ENCODE peak calls at places on chromosomes 3 and 15, in eight cellular contexts. One of them, this sample, is unnamed.

GRCh38 chr15:82805994-82806406 is at the start of gene FSD2:
- DNase-seq in mesenchymal stem cell: peak; percentile 11
- DNase-seq in fibroblast of lung: no peak
- DNase-seq in GM23338: no peak
- DNase-seq in GM23248: no peak
- DNase-seq in DND-41: no peak
- DNase-seq in MM.1S: peak; percentile 91
- DNase-seq in neuronal stem cell: no peak
- DNase-seq in this sample: no peak

GRCh38 chr3:6223572-6223971 is 637.3 kb upstream of the GRM7 start:
- DNase-seq in mesenchymal stem cell: no peak
- DNase-seq in fibroblast of lung: no peak
- DNase-seq in neuronal stem cell: no peak
- DNase-seq in DND-41: no peak
- DNase-seq in GM23248: no peak
- DNase-seq in GM23338: no peak
- DNase-seq in MM.1S: no peak
- DNase-seq in this sample: no peak

GRCh38 chr3:99789322-99789721 is 28.3 kb upstream of the CMSS1 start:
- DNase-seq in GM23338: peak; percentile 51
- DNase-seq in neuronal stem cell: peak; percentile 5
- DNase-seq in GM23248: peak; percentile 82
- DNase-seq in MM.1S: peak; percentile 48
- DNase-seq in DND-41: peak; percentile 18
- DNase-seq in mesenchymal stem cell: peak; percentile 68
- DNase-seq in fibroblast of lung: peak; percentile 81
- DNase-seq in this sample: peak; percentile 46

GRCh38 chr15:31065824-31066223 is 35.7 kb downstream of the TRPM1 start:
- DNase-seq in GM23248: no peak
- DNase-seq in fibroblast of lung: no peak
- DNase-seq in MM.1S: no peak
- DNase-seq in GM23338: no peak
- DNase-seq in neuronal stem cell: no peak
- DNase-seq in DND-41: no peak
- DNase-seq in mesenchymal stem cell: no peak
- DNase-seq in this sample: no peak

GRCh38 chr3:66181764-66182163 is 39.0 kb upstream of the SLC25A26 start:
- DNase-seq in GM23338: no peak
- DNase-seq in MM.1S: no peak
- DNase-seq in fibroblast of lung: no peak
- DNase-seq in GM23248: no peak
- DNase-seq in mesenchymal stem cell: no peak
- DNase-seq in DND-41: no peak
- DNase-seq in neuronal stem cell: no peak
- DNase-seq in this sample: no peak

GRCh38 chr15:69719527-69719926 is 266.9 kb downstream of the RPLP1 start:
- DNase-seq in DND-41: no peak
- DNase-seq in fibroblast of lung: no peak
- DNase-seq in GM23248: no peak
- DNase-seq in MM.1S: no peak
- DNase-seq in mesenchymal stem cell: peak; percentile 31
- DNase-seq in neuronal stem cell: no peak
- DNase-seq in GM23338: no peak
- DNase-seq in this sample: no peak

GRCh38 chr3:126549861-126550487 is 8.8 kb downstream of the C3orf22 start:
- DNase-seq in mesenchymal stem cell: no peak
- DNase-seq in GM23338: no peak
- DNase-seq in fibroblast of lung: no peak
- DNase-seq in DND-41: peak; percentile 3
- DNase-seq in GM23248: no peak
- DNase-seq in neuronal stem cell: no peak
- DNase-seq in MM.1S: no peak
- DNase-seq in this sample: no peak

GRCh38 chr3:98670020-98670419 is 76.6 kb upstream of the CPOX start:
- DNase-seq in mesenchymal stem cell: no peak
- DNase-seq in MM.1S: no peak
- DNase-seq in fibroblast of lung: no peak
- DNase-seq in GM23338: no peak
- DNase-seq in neuronal stem cell: no peak
- DNase-seq in DND-41: no peak
- DNase-seq in GM23248: no peak
- DNase-seq in this sample: no peak

GRCh38 chr15:47876986-47877385 is 159.7 kb downstream of the SEMA6D start:
- DNase-seq in GM23248: no peak
- DNase-seq in fibroblast of lung: no peak
- DNase-seq in GM23338: no peak
- DNase-seq in MM.1S: no peak
- DNase-seq in mesenchymal stem cell: no peak
- DNase-seq in neuronal stem cell: no peak
- DNase-seq in DND-41: no peak
- DNase-seq in this sample: no peak

GRCh38 chr15:43268111-43269105 is 1.7 kb upstream of the TGM5 start:
- DNase-seq in DND-41: peak; percentile 23
- DNase-seq in fibroblast of lung: no peak
- DNase-seq in MM.1S: no peak
- DNase-seq in GM23338: peak; percentile 77
- DNase-seq in GM23248: peak; percentile 49
- DNase-seq in neuronal stem cell: peak; percentile 36
- DNase-seq in mesenchymal stem cell: peak; percentile 29
- DNase-seq in this sample: peak; percentile 20

GRCh38 chr3:80052271-80052670 is 284.5 kb upstream of the ROBO1 start:
- DNase-seq in DND-41: no peak
- DNase-seq in fibroblast of lung: no peak
- DNase-seq in neuronal stem cell: no peak
- DNase-seq in mesenchymal stem cell: no peak
- DNase-seq in GM23338: no peak
- DNase-seq in GM23248: no peak
- DNase-seq in MM.1S: no peak
- DNase-seq in this sample: no peak

GRCh38 chr15:40439461-40440299 is 1.1 kb upstream of the BAHD1 start:
- DNase-seq in fibroblast of lung: no peak
- DNase-seq in mesenchymal stem cell: peak; percentile 65
- DNase-seq in neuronal stem cell: no peak
- DNase-seq in MM.1S: peak; percentile 24
- DNase-seq in GM23248: peak; percentile 80
- DNase-seq in DND-41: peak; percentile 34
- DNase-seq in GM23338: peak; percentile 94
- DNase-seq in this sample: peak; percentile 53

GRCh38 chr3:189309400-189309975 is 137.7 kb downstream of the TPRG1 start:
- DNase-seq in mesenchymal stem cell: no peak
- DNase-seq in fibroblast of lung: no peak
- DNase-seq in GM23338: no peak
- DNase-seq in GM23248: no peak
- DNase-seq in DND-41: no peak
- DNase-seq in MM.1S: no peak
- DNase-seq in neuronal stem cell: no peak
- DNase-seq in this sample: no peak

GRCh38 chr3:64290864-64291263 is 65.6 kb upstream of the PRICKLE2 start:
- DNase-seq in GM23248: peak; percentile 52
- DNase-seq in MM.1S: no peak
- DNase-seq in DND-41: no peak
- DNase-seq in fibroblast of lung: peak; percentile 37
- DNase-seq in GM23338: no peak
- DNase-seq in mesenchymal stem cell: no peak
- DNase-seq in neuronal stem cell: no peak
- DNase-seq in this sample: no peak

GRCh38 chr3:197463279-197463678 is 92.5 kb downstream of the BDH1 start:
- DNase-seq in DND-41: no peak
- DNase-seq in mesenchymal stem cell: no peak
- DNase-seq in fibroblast of lung: no peak
- DNase-seq in GM23338: no peak
- DNase-seq in MM.1S: no peak
- DNase-seq in neuronal stem cell: no peak
- DNase-seq in GM23248: peak; percentile 55
- DNase-seq in this sample: peak; percentile 96

GRCh38 chr3:59545369-59545768 is 495.5 kb upstream of the CFAP20DC start:
- DNase-seq in MM.1S: no peak
- DNase-seq in DND-41: no peak
- DNase-seq in mesenchymal stem cell: no peak
- DNase-seq in GM23338: no peak
- DNase-seq in GM23248: no peak
- DNase-seq in neuronal stem cell: no peak
- DNase-seq in fibroblast of lung: no peak
- DNase-seq in this sample: no peak

GRCh38 chr3:31534036-31534435 is 1.3 kb downstream of the STT3B start:
- DNase-seq in mesenchymal stem cell: peak; percentile 44
- DNase-seq in DND-41: no peak
- DNase-seq in neuronal stem cell: no peak
- DNase-seq in MM.1S: peak; percentile 51
- DNase-seq in GM23338: no peak
- DNase-seq in GM23248: peak; percentile 32
- DNase-seq in fibroblast of lung: peak; percentile 37
- DNase-seq in this sample: no peak

GRCh38 chr3:101533603-101533968 is 20.6 kb upstream of the SENP7 start:
- DNase-seq in GM23248: peak; percentile 16
- DNase-seq in neuronal stem cell: no peak
- DNase-seq in DND-41: no peak
- DNase-seq in mesenchymal stem cell: no peak
- DNase-seq in MM.1S: no peak
- DNase-seq in fibroblast of lung: no peak
- DNase-seq in GM23338: no peak
- DNase-seq in this sample: no peak

GRCh38 chr15:70292511-70292760 is 194.7 kb upstream of the TLE3 start:
- DNase-seq in DND-41: no peak
- DNase-seq in fibroblast of lung: no peak
- DNase-seq in MM.1S: no peak
- DNase-seq in mesenchymal stem cell: no peak
- DNase-seq in GM23248: no peak
- DNase-seq in GM23338: no peak
- DNase-seq in neuronal stem cell: no peak
- DNase-seq in this sample: no peak

GRCh38 chr3:124601189-124601588 is 129.1 kb upstream of the UMPS start:
- DNase-seq in fibroblast of lung: peak; percentile 27
- DNase-seq in DND-41: no peak
- DNase-seq in GM23248: no peak
- DNase-seq in neuronal stem cell: no peak
- DNase-seq in mesenchymal stem cell: no peak
- DNase-seq in MM.1S: no peak
- DNase-seq in GM23338: no peak
- DNase-seq in this sample: no peak

GRCh38 chr3:161400650-161401049 is 29.3 kb upstream of the SPTSSB start:
- DNase-seq in MM.1S: no peak
- DNase-seq in DND-41: no peak
- DNase-seq in GM23248: no peak
- DNase-seq in neuronal stem cell: no peak
- DNase-seq in fibroblast of lung: no peak
- DNase-seq in GM23338: no peak
- DNase-seq in mesenchymal stem cell: no peak
- DNase-seq in this sample: no peak

GRCh38 chr3:33137691-33138090 is 23.9 kb downstream of the CRTAP start:
- DNase-seq in fibroblast of lung: no peak
- DNase-seq in GM23248: no peak
- DNase-seq in neuronal stem cell: no peak
- DNase-seq in DND-41: no peak
- DNase-seq in mesenchymal stem cell: no peak
- DNase-seq in GM23338: no peak
- DNase-seq in MM.1S: no peak
- DNase-seq in this sample: no peak

GRCh38 chr3:5122030-5122740 is at the start of gene ARL8B:
- DNase-seq in GM23248: peak; percentile 95
- DNase-seq in fibroblast of lung: peak; percentile 87
- DNase-seq in DND-41: peak; percentile 92
- DNase-seq in MM.1S: peak; percentile 88
- DNase-seq in mesenchymal stem cell: peak; percentile 90
- DNase-seq in GM23338: peak; percentile 85
- DNase-seq in neuronal stem cell: peak; percentile 74
- DNase-seq in this sample: peak; percentile 90

GRCh38 chr3:114519415-114519814 is 225.6 kb downstream of the TIGIT start:
- DNase-seq in neuronal stem cell: peak; percentile 47
- DNase-seq in GM23338: peak; percentile 78
- DNase-seq in GM23248: peak; percentile 81
- DNase-seq in mesenchymal stem cell: peak; percentile 92
- DNase-seq in MM.1S: no peak
- DNase-seq in DND-41: no peak
- DNase-seq in fibroblast of lung: peak; percentile 84
- DNase-seq in this sample: no peak
- H3K4me2 ChIP-seq in neuronal stem cell: no peak overlapping the region
- H3K4me2 ChIP-seq in GM23338: no peak overlapping the region
- H3K4me2 ChIP-seq in GM23248: no peak overlapping the region
- H3K4me2 ChIP-seq in mesenchymal stem cell: no peak overlapping the region
- H3K4me2 ChIP-seq in MM.1S: no peak overlapping the region
- H3K4me2 ChIP-seq in DND-41: no peak overlapping the region
- H3K4me2 ChIP-seq in fibroblast of lung: no peak overlapping the region
- H3K4me2 ChIP-seq in this sample: no peak overlapping the region

GRCh38 chr3:119660474-119661150 is at the start of gene POPDC2:
- DNase-seq in GM23248: no peak
- DNase-seq in MM.1S: no peak
- DNase-seq in GM23338: no peak
- DNase-seq in DND-41: no peak
- DNase-seq in fibroblast of lung: no peak
- DNase-seq in mesenchymal stem cell: peak; percentile 6
- DNase-seq in neuronal stem cell: no peak
- DNase-seq in this sample: no peak
- H3K4me3 ChIP-seq in GM23248: no peak within 1 kb of the TSS
- H3K4me3 ChIP-seq in MM.1S: no peak within 1 kb of the TSS
- H3K4me3 ChIP-seq in GM23338: no peak within 1 kb of the TSS
- H3K4me3 ChIP-seq in DND-41: no peak within 1 kb of the TSS
- H3K4me3 ChIP-seq in fibroblast of lung: no peak within 1 kb of the TSS
- H3K4me3 ChIP-seq in mesenchymal stem cell: no peak within 1 kb of the TSS
- H3K4me3 ChIP-seq in neuronal stem cell: no peak within 1 kb of the TSS
- H3K4me3 ChIP-seq in this sample: no peak within 1 kb of the TSS

GRCh38 chr15:74220475-74221248 is 15.5 kb upstream of the CCDC33 start:
- DNase-seq in fibroblast of lung: no peak
- DNase-seq in GM23338: no peak
- DNase-seq in MM.1S: no peak
- DNase-seq in neuronal stem cell: no peak
- DNase-seq in DND-41: no peak
- DNase-seq in GM23248: no peak
- DNase-seq in mesenchymal stem cell: no peak
- DNase-seq in this sample: no peak
- H3K27me3 ChIP-seq in fibroblast of lung: peaks cover 15% of the 10 kb centered on the region
- H3K27me3 ChIP-seq in GM23338: peaks cover 100% of the 10 kb centered on the region
- H3K27me3 ChIP-seq in MM.1S: peaks cover 94% of the 10 kb centered on the region
- H3K27me3 ChIP-seq in neuronal stem cell: peaks cover 2% of the 10 kb centered on the region
- H3K27me3 ChIP-seq in DND-41: peaks cover 11% of the 10 kb centered on the region
- H3K27me3 ChIP-seq in GM23248: no peaks in the 10 kb centered on the region
- H3K27me3 ChIP-seq in mesenchymal stem cell: peaks cover 40% of the 10 kb centered on the region
- H3K27me3 ChIP-seq in this sample: no peaks in the 10 kb centered on the region

DNA sequence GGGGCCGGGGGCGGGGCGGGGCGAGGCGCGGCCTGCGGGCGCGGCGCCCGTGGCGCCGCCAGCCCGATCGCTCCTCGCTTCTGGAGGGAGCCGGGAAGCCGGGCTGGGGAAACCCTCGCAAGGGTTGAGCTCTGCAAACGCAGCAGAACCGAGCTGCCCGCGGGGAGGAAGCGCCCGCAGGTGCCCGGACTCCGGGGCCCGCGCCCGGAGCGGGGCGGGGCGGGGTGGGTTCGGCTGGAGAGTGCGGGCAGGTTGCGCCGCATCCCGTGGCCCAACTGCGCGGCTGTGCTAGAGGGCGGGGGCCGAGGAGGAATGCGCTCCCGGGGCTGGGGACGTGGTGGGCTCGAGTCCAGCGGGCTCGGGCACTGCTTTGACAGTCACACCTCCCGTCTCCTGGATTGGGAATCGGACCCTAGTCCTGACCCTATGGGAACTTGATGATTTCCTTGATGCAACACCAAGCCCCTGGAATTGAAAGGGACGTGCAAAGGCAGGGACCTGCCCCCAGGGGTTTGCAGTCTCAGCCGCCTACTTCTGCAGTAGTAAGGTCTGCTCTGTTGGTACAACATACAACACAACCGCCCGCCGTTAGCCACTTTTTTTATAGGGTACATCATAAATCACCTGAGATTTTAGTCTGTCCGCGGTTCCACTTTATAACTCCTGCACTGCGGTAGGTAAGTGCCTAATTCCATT is 34.3 kb downstream of the ZBTB38 start:
- DNase-seq in mesenchymal stem cell: peak; percentile 67
- DNase-seq in MM.1S: peak; percentile 80
- DNase-seq in GM23338: peak; percentile 84
- DNase-seq in DND-41: no peak
- DNase-seq in fibroblast of lung: peak; percentile 78
- DNase-seq in GM23248: peak; percentile 81
- DNase-seq in neuronal stem cell: peak; percentile 55
- DNase-seq in this sample: no peak
- H3K4me2 ChIP-seq in mesenchymal stem cell: peak overlapping the region; percentile 46
- H3K4me2 ChIP-seq in MM.1S: peak overlapping the region; percentile 94
- H3K4me2 ChIP-seq in GM23338: peak overlapping the region; percentile 89
- H3K4me2 ChIP-seq in DND-41: no peak overlapping the region
- H3K4me2 ChIP-seq in fibroblast of lung: peak overlapping the region; percentile 77
- H3K4me2 ChIP-seq in GM23248: peak overlapping the region; percentile 89
- H3K4me2 ChIP-seq in neuronal stem cell: peak overlapping the region; percentile 79
- H3K4me2 ChIP-seq in this sample: peak overlapping the region; percentile 80